ENCODE peak calls at places on chromosomes 16 and 17, in eight cellular contexts. B is CD8-positive, alpha-beta T cell; J is GM23248; H is CD4-positive, alpha-beta memory T cell; Y is mesenchymal stem cell; D is tibial nerve; Z is sigmoid colon; E is mesendoderm. W is an unnamed sample. For H3K4me1 and H3K27me3, the result is how much of the 10 kb centered on the place peaks cover.

GRCh38 chr16:19431636-19432340 is 14.1 kb downstream of the TMC5 start:
- DNase-seq in B (no peak), J (no peak), H (no peak), Y (no peak), D (no peak), Z (no peak), E (no peak), W (peak)

GRCh38 chr16:69478685-69479084 is 54.3 kb downstream of the CYB5B start:
- DNase-seq in B (no peak), J (no peak), H (no peak), Y (no peak), D (no peak), Z (no peak), E (no peak), W (no peak)

GRCh38 chr16:88453621-88454314 is 688 bp downstream of the ZFPM1 start:
- DNase-seq in B (peak), J (peak), H (no peak), Y (peak), D (no peak), Z (no peak), E (peak), W (no peak)

GRCh38 chr17:57965521-57966160 is 10.4 kb upstream of the CUEDC1 start:
- DNase-seq in B (no peak), J (no peak), H (no peak), Y (no peak), D (no peak), Z (no peak), E (no peak), W (no peak)

GRCh38 chr16:14629612-14629918 is 495 bp downstream of the PARN start:
- DNase-seq in B (no peak), J (peak), H (no peak), Y (peak), D (no peak), Z (no peak), E (peak), W (peak)

GRCh38 chr17:57916925-57917858 is 38.0 kb downstream of the CUEDC1 start:
- DNase-seq in B (peak), J (no peak), H (peak), Y (no peak), D (no peak), Z (no peak), E (peak), W (no peak)

GRCh38 chr16:49756971-49757743 is 98.8 kb downstream of the ZNF423 start:
- DNase-seq in B (no peak), J (peak), H (no peak), Y (peak), D (no peak), Z (no peak), E (peak), W (no peak)

GRCh38 chr17:2582493-2582892 is 11.0 kb upstream of the PAFAH1B1 start:
- DNase-seq in B (no peak), J (no peak), H (no peak), Y (no peak), D (no peak), Z (no peak), E (no peak), W (no peak)

GRCh38 chr16:2795714-2796143 is 2.5 kb upstream of the PRSS41 start:
- DNase-seq in B (no peak), J (no peak), H (no peak), Y (no peak), D (no peak), Z (peak), E (no peak), W (peak)

GRCh38 chr16:88938933-88939813 is 37.8 kb downstream of the CBFA2T3 start:
- DNase-seq in B (no peak), J (peak), H (no peak), Y (no peak), D (no peak), Z (no peak), E (no peak), W (no peak)

GRCh38 chr17:58741121-58741625 is 14.5 kb upstream of the PPM1E start:
- DNase-seq in B (no peak), J (peak), H (no peak), Y (peak), D (no peak), Z (no peak), E (peak), W (no peak)

DNA sequence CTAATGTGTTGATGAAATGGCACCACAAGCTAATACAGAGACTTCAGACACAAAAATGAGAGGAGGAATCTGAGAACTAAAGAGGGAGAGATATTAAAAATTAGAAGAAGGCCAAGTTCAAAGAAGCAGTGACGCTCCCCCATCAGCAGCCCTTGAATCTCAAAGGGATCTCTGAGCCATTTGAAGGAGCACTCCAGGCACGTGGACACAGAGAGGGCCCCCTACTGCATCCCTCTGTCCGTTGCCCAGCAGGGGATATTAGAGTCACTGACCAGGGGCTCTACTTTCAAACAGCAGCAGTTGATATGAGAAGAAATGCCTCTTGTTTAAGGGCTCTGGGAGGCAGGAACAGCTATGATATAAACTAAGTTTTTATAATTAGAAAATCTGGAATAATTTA is 479.0 kb upstream of the SALL1 start:
- DNase-seq in B (no peak), J (no peak), H (no peak), Y (no peak), D (no peak), Z (no peak), E (peak), W (no peak)
- H3K4me3 ChIP-seq in B (no peak), J (no peak), H (no peak), Y (no peak), D (no peak), Z (no peak), E (no peak), W (no peak)

DNA sequence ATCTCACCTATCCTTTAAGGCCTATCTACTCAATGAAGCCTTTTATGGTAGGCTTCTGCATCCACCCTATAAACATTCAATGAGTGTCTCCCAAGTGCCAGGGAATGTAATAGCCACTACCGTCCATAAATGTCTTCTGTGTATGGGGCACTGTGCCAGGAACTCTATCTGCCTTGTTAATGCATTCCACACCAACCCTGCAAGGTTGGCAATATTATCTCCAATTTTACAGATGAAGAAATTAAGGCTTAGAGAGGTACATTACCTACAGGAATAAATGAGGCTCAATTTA is 20.0 kb downstream of the MAP3K14 start:
- DNase-seq in B (no peak), J (no peak), H (no peak), Y (no peak), D (no peak), Z (no peak), E (no peak), W (peak)
- H3K4me1 ChIP-seq in B (under half), J (half or more), H (half or more), Y (under half), D (half or more), Z (half or more), E (under half), W (under half)

GRCh38 chr16:86288716-86289294 is 221.5 kb upstream of the FOXF1 start:
- DNase-seq in B (no peak), J (no peak), H (no peak), Y (no peak), D (no peak), Z (no peak), E (no peak), W (no peak)
- H3K27me3 ChIP-seq in B (under half), J (half or more), H (under half), Y (half or more), D (half or more), Z (under half), E (under half), W (under half)

GRCh38 chr16:66408181-66409048 is 18.7 kb upstream of the BEAN1 start:
- DNase-seq in B (peak), J (peak), H (peak), Y (peak), D (no peak), Z (no peak), E (peak), W (peak)

GRCh38 chr16:66409156-66409555 is 17.9 kb upstream of the BEAN1 start:
- DNase-seq in B (no peak), J (peak), H (no peak), Y (peak), D (no peak), Z (no peak), E (no peak), W (no peak)

GRCh38 chr16:66403531-66404145 is 23.5 kb upstream of the BEAN1 start:
- DNase-seq in B (no peak), J (no peak), H (no peak), Y (no peak), D (no peak), Z (no peak), E (no peak), W (no peak)

GRCh38 chr16:66405057-66405783 is 21.9 kb upstream of the BEAN1 start:
- DNase-seq in B (no peak), J (no peak), H (no peak), Y (no peak), D (no peak), Z (no peak), E (no peak), W (no peak)

DNA sequence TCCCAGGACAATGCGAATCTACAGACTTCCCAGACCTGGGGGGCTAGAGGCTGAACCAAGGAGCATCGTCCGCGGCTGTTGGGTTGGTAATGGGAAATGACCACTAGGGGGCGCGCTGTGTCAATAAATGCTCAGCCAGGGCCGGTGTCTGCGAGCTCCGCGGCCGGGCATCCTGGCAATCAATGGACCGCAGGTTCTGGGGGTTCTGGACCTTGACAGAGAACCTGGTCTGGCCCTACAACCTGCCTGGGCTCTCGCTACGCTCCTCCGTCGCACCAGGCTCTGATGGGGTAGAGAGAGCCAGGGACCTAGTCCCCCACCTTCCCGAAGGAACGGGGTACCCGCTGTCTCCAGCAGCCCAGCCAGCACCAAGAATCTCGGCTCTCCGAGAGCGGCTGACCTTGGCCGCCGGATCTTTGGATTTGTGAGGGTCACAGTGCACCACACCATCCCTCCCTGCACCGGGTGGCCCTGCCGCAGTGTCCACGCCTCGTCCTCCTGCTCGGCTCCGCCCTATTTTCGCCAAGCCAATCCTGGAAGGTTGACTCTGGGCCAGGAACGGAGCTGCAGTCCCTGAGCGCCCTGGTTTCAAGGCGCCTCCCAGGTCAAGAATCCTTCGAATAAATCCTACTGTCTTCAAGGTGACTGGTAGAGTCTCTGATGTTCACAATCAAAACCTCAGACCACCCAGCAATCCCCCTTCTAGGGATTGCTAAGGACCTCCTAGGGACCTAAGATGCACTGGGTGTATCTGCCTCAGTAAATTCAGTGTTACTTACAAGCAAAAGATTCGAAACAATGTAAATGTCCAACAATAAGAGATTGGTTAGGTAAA is 20.3 kb upstream of the BEAN1 start:
- DNase-seq in B (peak), J (peak), H (peak), Y (peak), D (peak), Z (peak), E (peak), W (peak)
- H3K4me3 ChIP-seq in B (peak), J (peak), H (peak), Y (peak), D (peak), Z (peak), E (peak), W (no peak)

DNA sequence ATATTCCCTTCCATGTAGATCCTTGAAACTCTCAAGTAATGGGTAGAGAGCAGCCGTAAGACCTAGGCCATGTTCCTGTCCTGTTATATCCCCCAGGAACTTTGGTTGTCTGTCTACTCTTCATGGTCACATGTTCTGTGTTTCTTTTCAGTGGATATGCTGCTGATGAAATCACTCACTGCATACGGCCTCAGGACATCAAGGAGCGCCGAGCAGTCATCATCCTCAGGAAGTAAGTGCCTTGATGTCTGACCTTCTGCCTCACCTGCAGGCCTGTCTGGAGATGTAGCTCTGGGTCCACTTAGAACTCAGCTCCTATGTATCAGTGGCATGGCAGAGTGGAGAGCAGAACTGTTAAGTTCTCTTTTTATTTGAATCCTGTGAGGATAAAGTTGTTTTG is 11.2 kb downstream of the ALKBH5 start:
- DNase-seq in B (no peak), J (no peak), H (no peak), Y (no peak), D (no peak), Z (no peak), E (no peak), W (no peak)
- H3K4me1 ChIP-seq in B (half or more), J (under half), H (half or more), Y (under half), D (under half), Z (half or more), E (under half), W (under half)

DNA sequence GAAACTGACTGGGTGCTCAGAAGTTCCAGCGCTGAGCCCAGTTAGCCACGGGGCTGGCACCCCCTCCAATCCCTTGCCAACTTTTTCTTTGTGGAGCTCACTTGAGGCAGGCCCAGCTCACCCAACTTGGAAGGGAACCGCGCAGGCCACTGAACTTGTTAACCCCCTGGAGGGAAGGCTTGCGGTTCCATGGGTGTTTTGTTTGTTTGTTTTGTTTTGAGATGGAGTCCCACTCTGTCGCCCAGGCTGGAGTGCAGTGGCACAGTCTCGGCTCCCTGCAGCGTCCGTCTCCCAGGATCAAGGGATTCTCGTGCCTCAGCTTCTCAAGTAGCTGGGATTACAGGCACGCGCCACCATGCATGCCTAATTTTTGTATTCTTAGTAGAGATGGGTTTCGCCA is 34.1 kb upstream of the NDRG4 start:
- DNase-seq in B (no peak), J (no peak), H (no peak), Y (no peak), D (no peak), Z (no peak), E (no peak), W (no peak)
- H3K27me3 ChIP-seq in B (under half), J (half or more), H (under half), Y (half or more), D (half or more), Z (under half), E (under half), W (under half)

GRCh38 chr17:44967907-44968224 is 237 bp downstream of the C1QL1 start:
- DNase-seq in B (no peak), J (no peak), H (no peak), Y (no peak), D (no peak), Z (no peak), E (no peak), W (no peak)

GRCh38 chr17:44967026-44967906 is 837 bp downstream of the C1QL1 start:
- DNase-seq in B (no peak), J (no peak), H (no peak), Y (no peak), D (no peak), Z (no peak), E (no peak), W (no peak)

GRCh38 chr17:44970136-44970737 is 2.1 kb upstream of the C1QL1 start:
- DNase-seq in B (no peak), J (peak), H (no peak), Y (peak), D (no peak), Z (peak), E (peak), W (no peak)

GRCh38 chr17:44969144-44969780 is 1.2 kb upstream of the C1QL1 start:
- DNase-seq in B (no peak), J (no peak), H (no peak), Y (no peak), D (no peak), Z (no peak), E (peak), W (no peak)

GRCh38 chr17:44968225-44969143 is at the start of gene C1QL1:
- DNase-seq in B (peak), J (peak), H (peak), Y (peak), D (peak), Z (peak), E (peak), W (peak)
- H3K4me3 ChIP-seq in B (peak), J (peak), H (peak), Y (peak), D (peak), Z (peak), E (peak), W (peak)

GRCh38 chr17:75733471-75733870 is 12.2 kb downstream of the ITGB4 start:
- DNase-seq in B (no peak), J (no peak), H (no peak), Y (no peak), D (no peak), Z (no peak), E (no peak), W (no peak)

GRCh38 chr17:75731086-75731715 is 9.9 kb downstream of the ITGB4 start:
- DNase-seq in B (no peak), J (no peak), H (no peak), Y (no peak), D (no peak), Z (no peak), E (no peak), W (no peak)

GRCh38 chr17:75729351-75729750 is 8.1 kb downstream of the ITGB4 start:
- DNase-seq in B (no peak), J (no peak), H (no peak), Y (no peak), D (no peak), Z (no peak), E (no peak), W (no peak)

GRCh38 chr17:75730065-75730464 is 8.8 kb downstream of the ITGB4 start:
- DNase-seq in B (no peak), J (no peak), H (no peak), Y (no peak), D (no peak), Z (no peak), E (no peak), W (no peak)

GRCh38 chr17:75731716-75732498 is 10.6 kb downstream of the ITGB4 start:
- DNase-seq in B (no peak), J (no peak), H (no peak), Y (no peak), D (no peak), Z (no peak), E (no peak), W (peak)
- H3K4me1 ChIP-seq in B (under half), J (under half), H (under half), Y (under half), D (under half), Z (under half), E (under half), W (under half)

GRCh38 chr17:8105957-8106398 is 12.3 kb downstream of the ALOXE3 start:
- DNase-seq in B (no peak), J (peak), H (no peak), Y (no peak), D (no peak), Z (no peak), E (peak), W (no peak)
- H3K27me3 ChIP-seq in B (under half), J (under half), H (under half), Y (under half), D (under half), Z (under half), E (under half), W (under half)

DNA sequence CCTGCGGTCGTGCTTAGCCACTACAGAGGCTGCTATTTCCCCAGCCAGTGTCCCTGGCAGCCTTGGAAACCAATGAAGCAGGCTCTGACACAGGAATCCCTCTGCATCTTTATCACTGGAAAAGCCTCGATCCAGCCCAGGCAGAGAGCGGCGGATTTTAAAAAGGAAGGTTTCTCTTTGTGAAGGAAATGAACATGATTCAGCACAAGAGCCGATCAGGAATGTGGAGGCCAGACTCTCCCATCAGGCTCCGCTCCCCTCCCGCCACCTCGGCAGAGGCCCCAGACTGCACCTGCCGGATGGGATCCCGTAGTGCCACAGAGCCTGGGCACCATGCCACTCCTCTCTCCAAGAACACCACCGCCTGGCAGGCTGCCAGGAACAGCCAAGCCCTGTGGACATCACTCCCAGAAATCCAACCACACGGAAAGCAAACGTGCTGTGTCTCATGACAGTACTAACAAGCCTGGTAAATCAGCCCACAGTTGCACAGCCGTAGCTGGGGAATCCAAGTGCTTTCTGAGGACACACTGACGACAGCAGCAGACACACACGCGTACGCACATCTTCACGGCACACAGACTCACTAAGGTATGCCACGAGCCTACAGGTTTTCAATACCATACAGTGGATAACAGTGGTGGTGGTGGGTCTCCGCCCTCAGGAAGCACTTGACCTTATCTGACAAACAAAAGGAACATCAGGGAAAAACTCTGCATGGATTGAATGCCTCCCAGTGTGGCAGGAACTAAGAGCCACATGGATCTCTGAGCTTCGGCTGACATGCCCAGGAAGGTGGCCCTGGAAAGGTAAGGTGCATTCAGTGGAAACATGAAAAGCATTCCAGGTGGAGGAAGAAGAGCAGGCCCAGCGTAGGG is 5.4 kb downstream of the LRRC75A start:
- DNase-seq in B (no peak), J (peak), H (no peak), Y (peak), D (peak), Z (peak), E (peak), W (peak)
- H3K4me3 ChIP-seq in B (no peak), J (peak), H (no peak), Y (no peak), D (no peak), Z (no peak), E (no peak), W (peak)